ENCODE peak calls at places on chromosomes 6 and 20, in four cellular contexts. One of them, this sample, is unnamed.

GRCh38 chr6:2663123-2663522 is 87.6 kb downstream of the MYLK4 start:
- DNase-seq in HCT116: no peak
- DNase-seq in GM23248: no peak
- DNase-seq in PC-3: no peak
- DNase-seq in this sample: no peak

GRCh38 chr6:90328004-90328403 is 31.4 kb upstream of the BACH2 start:
- DNase-seq in HCT116: no peak
- DNase-seq in PC-3: peak; percentile 54
- DNase-seq in GM23248: peak; percentile 51
- DNase-seq in this sample: no peak

GRCh38 chr6:30844118-30844535 is 40.2 kb upstream of the DDR1 start:
- DNase-seq in PC-3: no peak
- DNase-seq in GM23248: peak; percentile 53
- DNase-seq in HCT116: no peak
- DNase-seq in this sample: no peak

GRCh38 chr20:57540889-57541288 is 15.9 kb upstream of the CTCFL start:
- DNase-seq in GM23248: no peak
- DNase-seq in HCT116: no peak
- DNase-seq in PC-3: no peak
- DNase-seq in this sample: no peak

GRCh38 chr6:82766476-82766875 is 299.2 kb downstream of the UBE3D start:
- DNase-seq in GM23248: peak; percentile 8
- DNase-seq in HCT116: no peak
- DNase-seq in PC-3: peak; percentile 79
- DNase-seq in this sample: no peak

GRCh38 chr6:93727447-93727846 is 308.1 kb upstream of the EPHA7 start:
- DNase-seq in GM23248: no peak
- DNase-seq in HCT116: no peak
- DNase-seq in PC-3: peak; percentile 55
- DNase-seq in this sample: no peak

GRCh38 chr6:46989384-46989783 is 52.7 kb downstream of the ADGRF1 start:
- DNase-seq in PC-3: no peak
- DNase-seq in GM23248: no peak
- DNase-seq in HCT116: no peak
- DNase-seq in this sample: no peak

GRCh38 chr6:158584236-158584651 is 24.4 kb downstream of the TMEM181 start:
- DNase-seq in PC-3: no peak
- DNase-seq in GM23248: no peak
- DNase-seq in HCT116: no peak
- DNase-seq in this sample: no peak

GRCh38 chr20:43942661-43943285 is 28.1 kb downstream of the TOX2 start:
- DNase-seq in PC-3: peak; percentile 72
- DNase-seq in HCT116: peak; percentile 21
- DNase-seq in GM23248: peak; percentile 88
- DNase-seq in this sample: peak; percentile 31

GRCh38 chr6:109523478-109523877 is 40.5 kb upstream of the ZBTB24 start:
- DNase-seq in PC-3: peak; percentile 79
- DNase-seq in GM23248: peak; percentile 92
- DNase-seq in HCT116: no peak
- DNase-seq in this sample: no peak

GRCh38 chr6:159110013-159110412 is 59.2 kb upstream of the FNDC1 start:
- DNase-seq in PC-3: peak; percentile 63
- DNase-seq in HCT116: peak; percentile 57
- DNase-seq in GM23248: peak; percentile 73
- DNase-seq in this sample: peak; percentile 60

GRCh38 chr6:169752074-169752623 is 727 bp downstream of the ERMARD start:
- DNase-seq in HCT116: no peak
- DNase-seq in GM23248: peak; percentile 49
- DNase-seq in PC-3: no peak
- DNase-seq in this sample: peak; percentile 21

GRCh38 chr20:63598479-63599395 is 24.7 kb upstream of the HELZ2 start:
- DNase-seq in HCT116: no peak
- DNase-seq in PC-3: no peak
- DNase-seq in GM23248: no peak
- DNase-seq in this sample: no peak

GRCh38 chr20:63529861-63530787 is 7.1 kb downstream of the PTK6 start:
- DNase-seq in GM23248: no peak
- DNase-seq in HCT116: no peak
- DNase-seq in PC-3: no peak
- DNase-seq in this sample: no peak

GRCh38 chr6:34360556-34360955 is 31.9 kb downstream of the NUDT3 start:
- DNase-seq in GM23248: peak; percentile 83
- DNase-seq in PC-3: no peak
- DNase-seq in HCT116: no peak
- DNase-seq in this sample: no peak

GRCh38 chr6:154579046-154579823 is 68.8 kb upstream of the CNKSR3 start:
- DNase-seq in GM23248: peak; percentile 36
- DNase-seq in HCT116: no peak
- DNase-seq in PC-3: peak; percentile 74
- DNase-seq in this sample: no peak

GRCh38 chr20:64067733-64068307 is 4.8 kb downstream of the TCEA2 start:
- DNase-seq in HCT116: no peak
- DNase-seq in GM23248: no peak
- DNase-seq in PC-3: no peak
- DNase-seq in this sample: no peak

DNA sequence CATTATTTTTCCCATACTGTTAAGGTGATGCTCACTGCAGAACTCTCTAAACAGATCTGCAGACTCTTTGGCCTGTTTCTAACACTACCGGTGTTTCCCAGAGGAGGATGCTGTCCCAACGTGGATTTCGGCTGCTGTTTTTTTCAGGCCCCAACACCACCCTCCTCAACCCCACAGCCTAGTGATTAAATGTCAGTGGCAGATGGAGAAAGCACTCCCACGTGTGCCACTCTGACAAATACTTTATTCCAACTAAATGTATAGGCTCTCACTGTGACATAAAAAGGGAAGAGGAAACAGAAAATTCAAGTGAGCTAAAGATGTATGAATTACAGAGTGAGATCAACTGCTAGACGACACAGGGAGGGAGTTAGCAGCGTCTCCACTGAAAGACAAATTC is 3.6 kb downstream of the TBC1D20 start:
- DNase-seq in PC-3: no peak
- DNase-seq in HCT116: no peak
- DNase-seq in GM23248: peak; percentile 35
- DNase-seq in this sample: no peak
- H3K79me2 ChIP-seq in PC-3: peaks cover 73% of the 10 kb centered on the region
- H3K79me2 ChIP-seq in HCT116: peaks cover 79% of the 10 kb centered on the region
- H3K79me2 ChIP-seq in GM23248: peaks cover 84% of the 10 kb centered on the region
- H3K79me2 ChIP-seq in this sample: peaks cover 55% of the 10 kb centered on the region

GRCh38 chr20:53146201-53146891 is 174.2 kb downstream of the TSHZ2 start:
- DNase-seq in PC-3: no peak
- DNase-seq in GM23248: no peak
- DNase-seq in HCT116: no peak
- DNase-seq in this sample: no peak
- TF ChIP-seq EZH2phosphoT487 in PC-3: no peak
- TF ChIP-seq EZH2phosphoT487 in GM23248: no peak
- TF ChIP-seq EZH2phosphoT487 in HCT116: no peak
- TF ChIP-seq EZH2phosphoT487 in this sample: no peak

GRCh38 chr6:106136172-106136571 is 50.0 kb downstream of the PRDM1 start:
- DNase-seq in GM23248: no peak
- DNase-seq in PC-3: no peak
- DNase-seq in HCT116: no peak
- DNase-seq in this sample: no peak
- H3K4me2 ChIP-seq in GM23248: no peak overlapping the region
- H3K4me2 ChIP-seq in PC-3: no peak overlapping the region
- H3K4me2 ChIP-seq in HCT116: peak overlapping the region; percentile 67
- H3K4me2 ChIP-seq in this sample: no peak overlapping the region

GRCh38 chr6:115067690-115068447 is 725.0 kb upstream of the HS3ST5 start:
- DNase-seq in PC-3: no peak
- DNase-seq in GM23248: no peak
- DNase-seq in HCT116: no peak
- DNase-seq in this sample: no peak

GRCh38 chr6:115071962-115072361 is 729.1 kb upstream of the HS3ST5 start:
- DNase-seq in HCT116: no peak
- DNase-seq in GM23248: no peak
- DNase-seq in PC-3: peak; percentile 44
- DNase-seq in this sample: no peak
- H3K79me2 ChIP-seq in HCT116: no peaks in the 10 kb centered on the region
- H3K79me2 ChIP-seq in GM23248: no peaks in the 10 kb centered on the region
- H3K79me2 ChIP-seq in PC-3: no peaks in the 10 kb centered on the region
- H3K79me2 ChIP-seq in this sample: no peaks in the 10 kb centered on the region

DNA sequence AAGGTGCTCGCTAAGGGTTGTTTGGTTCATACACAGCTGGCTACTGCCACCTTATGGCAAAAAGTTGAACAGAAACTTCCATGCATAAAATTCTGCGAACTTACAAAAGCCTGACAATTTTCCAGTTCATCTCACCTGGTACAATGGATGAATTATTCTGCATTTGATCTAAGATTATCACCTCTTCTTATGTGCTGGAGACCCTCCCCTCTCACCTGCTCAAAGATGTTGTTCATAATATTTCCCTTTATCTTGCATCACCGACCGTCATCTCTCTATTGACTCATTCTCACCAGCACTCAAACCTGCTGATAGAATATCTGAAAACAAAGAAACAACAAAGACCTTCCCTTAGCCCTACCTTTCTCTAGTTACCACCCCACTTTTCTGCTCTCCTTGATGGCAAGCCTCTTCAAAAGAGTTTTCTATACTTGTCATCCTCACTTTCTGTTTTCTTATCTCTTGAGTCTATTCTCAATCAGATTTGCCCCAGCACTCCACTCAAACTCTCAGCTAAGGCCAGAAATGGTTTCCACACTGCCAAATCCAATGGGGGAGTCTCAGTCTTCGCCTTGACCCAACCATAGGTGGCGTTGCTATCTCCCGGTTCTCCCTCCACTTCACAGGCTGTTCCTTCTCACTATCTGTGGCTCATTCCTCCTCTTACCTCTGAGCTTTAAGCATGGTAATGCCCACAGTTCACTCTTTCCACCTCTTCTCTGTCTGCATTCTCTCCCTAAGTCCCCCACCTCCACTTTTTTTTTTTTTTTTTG is 25.8 kb downstream of the SNRNP48 start:
- DNase-seq in GM23248: peak; percentile 75
- DNase-seq in HCT116: peak; percentile 48
- DNase-seq in PC-3: peak; percentile 87
- DNase-seq in this sample: peak; percentile 66
- TF ChIP-seq EZH2phosphoT487 in GM23248: no peak
- TF ChIP-seq EZH2phosphoT487 in HCT116: no peak
- TF ChIP-seq EZH2phosphoT487 in PC-3: no peak
- TF ChIP-seq EZH2phosphoT487 in this sample: no peak

DNA sequence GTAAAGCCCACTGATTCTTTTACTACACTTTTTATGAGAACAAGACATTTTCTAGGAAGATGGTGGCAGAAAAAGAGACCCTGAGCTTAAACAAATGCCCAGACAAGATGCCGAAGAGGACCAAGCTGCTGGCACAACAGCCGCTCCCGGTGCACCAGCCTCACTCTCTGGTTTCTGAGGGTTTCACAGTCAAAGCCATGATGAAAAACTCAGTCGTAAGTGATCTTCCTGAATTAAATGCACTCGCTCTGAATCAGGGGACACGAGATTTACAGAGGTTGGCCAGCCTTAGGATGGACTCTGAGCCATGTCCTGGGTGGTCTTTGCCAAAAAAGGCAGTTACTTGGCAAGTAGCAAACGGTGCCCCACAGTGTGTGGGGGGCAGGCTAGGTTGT is 400 bp downstream of the PACRG start:
- DNase-seq in PC-3: no peak
- DNase-seq in HCT116: no peak
- DNase-seq in GM23248: peak; percentile 53
- DNase-seq in this sample: no peak
- H3K4me2 ChIP-seq in PC-3: peak overlapping the region; percentile 80
- H3K4me2 ChIP-seq in HCT116: peak overlapping the region; percentile 70
- H3K4me2 ChIP-seq in GM23248: peak overlapping the region; percentile 88
- H3K4me2 ChIP-seq in this sample: peak overlapping the region; percentile 53

GRCh38 chr6:144377586-144377985 is 92.5 kb downstream of the UTRN start:
- DNase-seq in PC-3: no peak
- DNase-seq in GM23248: peak; percentile 80
- DNase-seq in HCT116: no peak
- DNase-seq in this sample: no peak

GRCh38 chr6:144372116-144372515 is 87.0 kb downstream of the UTRN start:
- DNase-seq in PC-3: no peak
- DNase-seq in HCT116: no peak
- DNase-seq in GM23248: no peak
- DNase-seq in this sample: no peak

GRCh38 chr6:144378437-144378836 is 93.3 kb downstream of the UTRN start:
- DNase-seq in PC-3: no peak
- DNase-seq in GM23248: peak; percentile 53
- DNase-seq in HCT116: no peak
- DNase-seq in this sample: no peak

GRCh38 chr6:144373195-144373594 is 88.1 kb downstream of the UTRN start:
- DNase-seq in GM23248: no peak
- DNase-seq in HCT116: no peak
- DNase-seq in PC-3: no peak
- DNase-seq in this sample: no peak

GRCh38 chr6:144372611-144373010 is 87.5 kb downstream of the UTRN start:
- DNase-seq in GM23248: no peak
- DNase-seq in HCT116: no peak
- DNase-seq in PC-3: no peak
- DNase-seq in this sample: no peak
- H3K79me2 ChIP-seq in GM23248: peaks cover 99% of the 10 kb centered on the region
- H3K79me2 ChIP-seq in HCT116: no peaks in the 10 kb centered on the region
- H3K79me2 ChIP-seq in PC-3: peaks cover 10% of the 10 kb centered on the region
- H3K79me2 ChIP-seq in this sample: no peaks in the 10 kb centered on the region

This sample was measured in OCI-LY7.